ENCODE peak calls at places on chromosomes 12 and 14, in seven cellular contexts. B is PC-3; W is heart left ventricle; J is stimulated activated CD4-positive, alpha-beta T cell treated with anti-CD3 and anti-CD28 coated beads, Interleukin-2, amount 100 ng/mL, for 48 hours; K is HS-27A; Q is HepG2; I is T-cell. O is an unnamed sample.

GRCh38 chr14:69094481-69094880 is 58.4 kb downstream of the DCAF5 start:
- DNase-seq in B (no peak), W (no peak), J (no peak), K (no peak), Q (no peak), I (no peak), O (no peak)

GRCh38 chr12:30823140-30823669 is 68.5 kb upstream of the CAPRIN2 start:
- DNase-seq in B (no peak), W (no peak), J (peak), K (no peak), Q (no peak), I (peak), O (no peak)

GRCh38 chr14:101821528-101821927 is 60.0 kb downstream of the PPP2R5C start:
- DNase-seq in B (no peak), W (no peak), J (no peak), K (no peak), Q (no peak), I (peak), O (no peak)

GRCh38 chr12:25681580-25681979 is 128.5 kb upstream of the LMNTD1 start:
- DNase-seq in B (peak), W (no peak), J (no peak), K (no peak), Q (no peak), I (no peak), O (no peak)

GRCh38 chr14:61179061-61179675 is 102.0 kb downstream of the TMEM30B start:
- DNase-seq in B (peak), W (no peak), J (no peak), K (peak), Q (peak), I (no peak), O (no peak)

GRCh38 chr12:72270246-72270645 is 1.9 kb upstream of the TRHDE start:
- DNase-seq in B (no peak), W (no peak), J (no peak), K (no peak), Q (no peak), I (no peak), O (no peak)

GRCh38 chr12:96889273-96889933 is 17.7 kb upstream of the NEDD1 start:
- DNase-seq in B (peak), W (no peak), J (no peak), K (no peak), Q (no peak), I (no peak), O (no peak)

GRCh38 chr12:108832730-108833354 is 24.5 kb downstream of the SSH1 start:
- DNase-seq in B (peak), W (no peak), J (no peak), K (peak), Q (no peak), I (no peak), O (no peak)

GRCh38 chr14:26276757-26277156 is 321.1 kb downstream of the NOVA1 start:
- DNase-seq in B (peak), W (no peak), J (no peak), K (no peak), Q (no peak), I (no peak), O (no peak)

GRCh38 chr12:119208626-119209061 is 29.9 kb downstream of the HSPB8 start:
- DNase-seq in B (peak), W (peak), J (no peak), K (no peak), Q (peak), I (no peak), O (no peak)

GRCh38 chr14:100872241-100872640 is 31.3 kb downstream of the RTL1 start:
- DNase-seq in B (no peak), W (peak), J (no peak), K (no peak), Q (no peak), I (no peak), O (no peak)

GRCh38 chr14:68363841-68364711 is 428.8 kb downstream of the ZFP36L1 start:
- DNase-seq in B (no peak), W (peak), J (no peak), K (no peak), Q (peak), I (no peak), O (no peak)

GRCh38 chr14:31990959-31991541 is 86.1 kb upstream of the ARHGAP5 start:
- DNase-seq in B (peak), W (no peak), J (no peak), K (no peak), Q (peak), I (no peak), O (peak)

GRCh38 chr12:3554547-3555115 is 63.6 kb downstream of the PRMT8 start:
- DNase-seq in B (no peak), W (no peak), J (no peak), K (no peak), Q (no peak), I (no peak), O (no peak)